ENCODE peak calls at places on chromosomes 12 and 14, in ten cellular contexts. X, L, E, N, Q, C, I, A, V and M are unnamed samples.

GRCh38 chr12:58313091-58313855 is 371.9 kb downstream of the ATP23 start:
- DNase-seq in X (peak; percentile 34), V (no peak), E (no peak), L (peak; percentile 44), N (no peak), C (peak; percentile 87), Q (no peak), A (peak; percentile 84), I (no peak), M (peak; percentile 93)

GRCh38 chr12:123571343-123571813 is 13.0 kb upstream of the TMED2 start:
- DNase-seq in E (no peak), C (peak; percentile 48), Q (no peak), L (no peak), I (no peak), A (peak; percentile 93), X (peak; percentile 85), V (no peak), N (peak; percentile 51), M (peak; percentile 59)

GRCh38 chr12:55716582-55717396 is 943 bp downstream of the BLOC1S1 start:
- DNase-seq in A (no peak), L (no peak), Q (no peak), V (no peak), E (no peak), N (no peak), X (no peak), I (no peak), C (peak; percentile 50), M (no peak)

GRCh38 chr12:74365178-74365964 is 172.3 kb upstream of the ATXN7L3B start:
- DNase-seq in E (peak; percentile 23), A (peak; percentile 79), N (peak; percentile 16), C (peak; percentile 54), V (no peak), X (peak; percentile 49), I (no peak), Q (peak; percentile 28), L (no peak), M (peak; percentile 28)

GRCh38 chr14:20679907-20680306 is 4.5 kb upstream of the RNASE4 start:
- DNase-seq in N (peak; percentile 57), Q (no peak), X (peak; percentile 16), E (no peak), C (peak; percentile 33), I (no peak), V (no peak), A (peak; percentile 36), L (no peak), M (no peak)

GRCh38 chr12:4763549-4763948 is 43.3 kb downstream of the GALNT8 start:
- DNase-seq in L (no peak), A (peak; percentile 3), Q (peak; percentile 76), E (no peak), C (no peak), I (no peak), X (no peak), N (peak; percentile 13), V (no peak), M (no peak)

GRCh38 chr14:52131640-52132320 is 62.9 kb upstream of the NID2 start:
- DNase-seq in Q (peak; percentile 92), I (no peak), V (peak; percentile 49), X (peak; percentile 94), C (peak; percentile 94), E (peak; percentile 90), A (peak; percentile 98), N (peak; percentile 85), L (peak; percentile 93), M (peak; percentile 75)

GRCh38 chr12:122089080-122089479 is 10.5 kb downstream of the MLXIP start:
- DNase-seq in L (no peak), Q (no peak), X (no peak), C (no peak), N (no peak), V (no peak), A (no peak), I (no peak), E (no peak), M (no peak)

GRCh38 chr12:49512541-49512940 is 26.3 kb upstream of the KCNH3 start:
- DNase-seq in L (no peak), N (no peak), C (no peak), E (no peak), X (no peak), I (no peak), A (no peak), V (no peak), Q (no peak), M (no peak)

GRCh38 chr12:123254853-123255446 is 16.7 kb downstream of the CDK2AP1 start:
- DNase-seq in V (no peak), Q (no peak), L (no peak), X (no peak), N (no peak), I (no peak), C (no peak), A (no peak), E (no peak), M (no peak)

GRCh38 chr14:72679106-72679505 is 214.8 kb downstream of the DPF3 start:
- DNase-seq in X (no peak), A (peak; percentile 60), Q (no peak), V (no peak), C (no peak), L (no peak), I (no peak), N (no peak), E (no peak), M (peak; percentile 56)